ENCODE peak calls at places on chromosomes 3 and 15, in five cellular contexts. Z is heart right ventricle, A is cardiac muscle cell, W is stromal cell of bone marrow, R is GM12865. Q is an unnamed sample.

GRCh38 chr3:173913397-173913796 is 515.9 kb downstream of the NLGN1 start:
- DNase-seq in A (peak; percentile 89), R (no peak), Z (peak; percentile 56), W (no peak), Q (no peak)

GRCh38 chr3:44557074-44557473 is 2.1 kb downstream of the ZKSCAN7 start:
- DNase-seq in R (no peak), A (no peak), W (no peak), Z (no peak), Q (no peak)

GRCh38 chr3:36373661-36374060 is 6.6 kb upstream of the STAC start:
- DNase-seq in Z (no peak), W (no peak), R (no peak), A (no peak), Q (no peak)

GRCh38 chr3:64594129-64594528 is 93.7 kb downstream of the ADAMTS9 start:
- DNase-seq in Z (peak; percentile 32), A (no peak), W (no peak), R (no peak), Q (no peak)

GRCh38 chr3:32431481-32431880 is 39.8 kb downstream of the CMTM7 start:
- DNase-seq in W (no peak), Z (no peak), A (no peak), R (no peak), Q (no peak)

GRCh38 chr3:170572665-170573253 is 13.1 kb downstream of the SLC7A14 start:
- DNase-seq in Z (no peak), R (peak; percentile 83), W (peak; percentile 80), A (no peak), Q (peak; percentile 10)

GRCh38 chr3:115982629-115983028 is 359.3 kb downstream of the GAP43 start:
- DNase-seq in W (no peak), R (peak; percentile 13), Z (no peak), A (no peak), Q (no peak)

GRCh38 chr3:79367066-79367465 is 400.7 kb downstream of the ROBO1 start:
- DNase-seq in W (peak; percentile 7), A (no peak), R (no peak), Z (no peak), Q (no peak)

GRCh38 chr15:42503822-42504221 is 8.4 kb downstream of the SNAP23 start:
- DNase-seq in A (no peak), W (no peak), Z (no peak), R (no peak), Q (no peak)

GRCh38 chr15:100873029-100873677 is 6.5 kb upstream of the ALDH1A3 start:
- DNase-seq in Z (peak; percentile 60), R (peak; percentile 75), W (peak; percentile 77), A (peak; percentile 81), Q (peak; percentile 78)

GRCh38 chr15:97947465-97948262 is 12.8 kb upstream of the ARRDC4 start:
- DNase-seq in A (no peak), W (no peak), R (no peak), Z (no peak), Q (no peak)

GRCh38 chr15:66876731-66877545 is 174.9 kb downstream of the SMAD6 start:
- DNase-seq in R (no peak), W (no peak), A (no peak), Z (no peak), Q (no peak)

GRCh38 chr3:51796859-51797258 is 17.8 kb upstream of the IQCF6 start:
- DNase-seq in A (no peak), Z (no peak), W (no peak), R (peak; percentile 51), Q (no peak)

GRCh38 chr3:147977001-147977400 is 567.8 kb downstream of the ZIC1 start:
- DNase-seq in Z (no peak), A (no peak), W (no peak), R (no peak), Q (no peak)

GRCh38 chr3:38465588-38466154 is 12.0 kb downstream of the ACVR2B start:
- DNase-seq in R (no peak), W (no peak), A (no peak), Z (no peak), Q (no peak)

GRCh38 chr15:52227456-52227855 is 36.3 kb upstream of the GNB5 start:
- DNase-seq in Z (peak; percentile 63), A (peak; percentile 81), R (peak; percentile 93), W (peak; percentile 70), Q (no peak)

GRCh38 chr3:134029256-134029733 is 430 bp downstream of the SLCO2A1 start:
- DNase-seq in Z (no peak), W (no peak), R (no peak), A (no peak), Q (no peak)

GRCh38 chr3:115989927-115990326 is 366.6 kb downstream of the GAP43 start:
- DNase-seq in R (no peak), A (no peak), Z (no peak), W (peak; percentile 43), Q (peak; percentile 44)

GRCh38 chr3:112640864-112641751 is at the start of gene CCDC80:
- DNase-seq in Z (no peak), W (peak; percentile 86), R (peak; percentile 27), A (peak; percentile 73), Q (peak; percentile 92)

GRCh38 chr3:19436746-19437145 is 288.4 kb downstream of the KCNH8 start:
- DNase-seq in Z (no peak), R (no peak), A (no peak), W (no peak), Q (no peak)

GRCh38 chr15:44264148-44264547 is 24.4 kb upstream of the GOLM2 start:
- DNase-seq in Z (no peak), W (no peak), R (no peak), A (no peak), Q (no peak)

GRCh38 chr3:152595975-152596832 is 238.7 kb upstream of the P2RY1 start:
- DNase-seq in R (peak; percentile 83), W (peak; percentile 90), A (peak; percentile 19), Z (peak; percentile 71), Q (no peak)

GRCh38 chr3:13141991-13142412 is 68.8 kb upstream of the IQSEC1 start:
- DNase-seq in Z (peak; percentile 33), R (peak; percentile 20), A (peak; percentile 85), W (peak; percentile 2), Q (no peak)

GRCh38 chr3:24740367-24740766 is 245.7 kb upstream of the THRB start:
- DNase-seq in Z (no peak), A (peak; percentile 39), R (no peak), W (no peak), Q (no peak)

GRCh38 chr3:194935061-194935460 is 249.4 kb downstream of the FAM43A start:
- DNase-seq in R (no peak), W (no peak), Z (no peak), A (no peak), Q (no peak)

GRCh38 chr15:91318976-91319714 is 219.1 kb downstream of the SV2B start:
- DNase-seq in Z (no peak), W (no peak), A (no peak), R (no peak), Q (no peak)

GRCh38 chr3:115836944-115837343 is 213.6 kb downstream of the GAP43 start:
- DNase-seq in R (peak; percentile 5), A (peak; percentile 32), W (peak; percentile 8), Z (no peak), Q (no peak)

GRCh38 chr15:72058590-72058989 is 59.4 kb downstream of the MYO9A start:
- DNase-seq in A (no peak), R (no peak), Z (no peak), W (no peak), Q (no peak)

GRCh38 chr15:80110920-80111319 is 41.9 kb upstream of the FAH start:
- DNase-seq in W (no peak), A (no peak), R (no peak), Z (no peak), Q (no peak)

GRCh38 chr3:123285931-123286307 is 84.2 kb downstream of the SEC22A start:
- DNase-seq in W (no peak), A (no peak), R (no peak), Z (no peak), Q (no peak)

GRCh38 chr3:155782390-155782953 is 23.6 kb downstream of the C3orf33 start:
- DNase-seq in W (no peak), Z (no peak), R (no peak), A (no peak), Q (no peak)

GRCh38 chr3:179181993-179182551 is 33.9 kb downstream of the PIK3CA start:
- DNase-seq in Z (no peak), W (no peak), A (no peak), R (no peak), Q (no peak)

GRCh38 chr3:61956236-61956635 is 394.9 kb downstream of the PTPRG start:
- DNase-seq in Z (no peak), A (no peak), W (peak; percentile 82), R (no peak), Q (no peak)

Q was measured in epithelial cell of prostate.